ENCODE peak calls at places on chromosomes 7 and 10, in six cellular contexts. L, C, O, V, E and H are unnamed samples.

GRCh38 chr10:34526186-34526585 is 288.9 kb downstream of the PARD3 start:
- DNase-seq in O (no peak), V (no peak), E (no peak), C (no peak), L (no peak), H (no peak)

GRCh38 chr7:33854178-33854577 is 51.2 kb upstream of the BMPER start:
- DNase-seq in E (no peak), O (no peak), C (no peak), V (no peak), L (no peak), H (no peak)

GRCh38 chr10:7405637-7406036 is 5.2 kb downstream of the SFMBT2 start:
- DNase-seq in L (peak; percentile 60), C (no peak), E (no peak), V (no peak), O (no peak), H (no peak)

GRCh38 chr10:130459851-130460490 is 323.8 kb downstream of the GLRX3 start:
- DNase-seq in C (peak; percentile 43), L (no peak), O (no peak), E (no peak), V (no peak), H (no peak)

GRCh38 chr10:19546224-19546623 is 270.0 kb upstream of the PLXDC2 start:
- DNase-seq in V (no peak), L (no peak), O (no peak), C (no peak), E (no peak), H (no peak)

GRCh38 chr7:16921644-16922257 is 40.0 kb upstream of the AGR3 start:
- DNase-seq in C (no peak), L (no peak), E (no peak), O (no peak), V (no peak), H (no peak)

GRCh38 chr7:70040971-70041766 is 442.9 kb downstream of the AUTS2 start:
- DNase-seq in C (no peak), V (no peak), L (no peak), E (no peak), O (no peak), H (no peak)

GRCh38 chr7:47647213-47647985 is 65.5 kb upstream of the TNS3 start:
- DNase-seq in E (no peak), O (no peak), C (no peak), V (no peak), L (no peak), H (no peak)

GRCh38 chr10:88874271-88874670 is 5.8 kb upstream of the STAMBPL1 start:
- DNase-seq in V (no peak), O (no peak), C (no peak), L (no peak), E (no peak), H (no peak)

GRCh38 chr10:129861776-129862530 is 102.1 kb downstream of the EBF3 start:
- DNase-seq in C (peak; percentile 40), V (no peak), E (no peak), O (no peak), L (no peak), H (no peak)

GRCh38 chr10:28479366-28479765 is 53.6 kb upstream of the WAC start:
- DNase-seq in L (peak; percentile 24), C (no peak), O (no peak), E (no peak), V (no peak), H (no peak)

GRCh38 chr7:451255-452229 is 68.1 kb downstream of the PDGFA start:
- DNase-seq in E (no peak), V (no peak), L (no peak), O (no peak), C (no peak), H (no peak)

GRCh38 chr10:49803988-49804387 is 41.9 kb upstream of the OGDHL start:
- DNase-seq in C (no peak), L (no peak), V (no peak), O (no peak), E (no peak), H (no peak)

GRCh38 chr7:23462846-23463245 is 7.4 kb downstream of the IGF2BP3 start:
- DNase-seq in E (no peak), C (no peak), L (peak; percentile 4), V (no peak), O (no peak), H (no peak)

GRCh38 chr10:78193189-78193588 is 159.5 kb downstream of the RPS24 start:
- DNase-seq in V (no peak), C (no peak), E (no peak), O (no peak), L (no peak), H (no peak)

GRCh38 chr10:109931153-109931552 is 7.8 kb upstream of the XPNPEP1 start:
- DNase-seq in E (no peak), L (no peak), C (no peak), O (no peak), V (no peak), H (no peak)

GRCh38 chr7:33711231-33712019 is 193.9 kb upstream of the BMPER start:
- DNase-seq in L (no peak), V (no peak), E (no peak), C (no peak), O (no peak), H (no peak)

GRCh38 chr10:110676016-110676415 is 31.9 kb downstream of the RBM20 start:
- DNase-seq in E (no peak), O (no peak), V (no peak), C (no peak), L (no peak), H (no peak)

GRCh38 chr7:32347244-32347828 is 142.8 kb downstream of the LSM5 start:
- DNase-seq in L (peak; percentile 46), V (no peak), O (no peak), E (peak; percentile 5), C (no peak), H (no peak)

GRCh38 chr7:139648617-139648932 is 125.1 kb downstream of the CLEC2L start:
- DNase-seq in O (no peak), L (no peak), E (no peak), V (no peak), C (no peak), H (no peak)

GRCh38 chr7:117698018-117698417 is 175.2 kb downstream of the CTTNBP2 start:
- DNase-seq in C (no peak), O (no peak), V (no peak), L (no peak), E (no peak), H (no peak)

DNA sequence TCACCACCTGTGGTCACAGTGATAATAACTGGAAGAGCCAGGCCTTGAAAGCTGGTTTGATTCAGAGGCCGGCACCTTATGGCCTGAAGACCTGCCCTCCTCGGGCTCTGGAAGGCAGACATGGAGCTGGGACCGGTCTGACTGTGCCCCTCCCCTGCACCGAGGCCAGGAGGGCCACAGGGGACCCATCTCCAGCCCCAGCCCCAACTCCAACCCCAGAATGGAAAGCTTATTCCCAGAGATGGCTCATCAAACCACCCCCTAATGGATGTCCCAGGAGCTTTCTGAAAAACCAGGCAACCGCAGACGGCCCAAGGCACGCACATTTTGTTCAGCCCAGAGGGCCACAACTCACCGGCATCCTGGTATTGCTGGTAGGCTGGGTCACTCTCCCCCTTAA is 16.8 kb downstream of the PDIA4 start:
- DNase-seq in V (no peak), C (no peak), E (no peak), O (no peak), L (no peak), H (no peak)
- H3K36me3 ChIP-seq in V (peaks cover 97% of the 10 kb centered on the region), C (peaks cover 61% of the 10 kb centered on the region), E (peaks cover 52% of the 10 kb centered on the region), O (no peaks in the 10 kb centered on the region), L (peaks cover 98% of the 10 kb centered on the region), H (peaks cover 37% of the 10 kb centered on the region)

GRCh38 chr7:7498881-7499280 is 36.8 kb downstream of the COL28A1 start:
- DNase-seq in E (no peak), L (no peak), V (no peak), C (no peak), O (no peak), H (no peak)
- TF ChIP-seq EP300 in E (no peak), L (no peak), V (no peak), C (no peak), O (no peak), H (no peak)

GRCh38 chr7:1539346-1540321 is 9.1 kb downstream of the MAFK start:
- DNase-seq in O (no peak), V (no peak), L (no peak), C (peak; percentile 66), E (no peak), H (no peak)
- TF ChIP-seq POLR2A in O (no peak), V (no peak), L (no peak), C (no peak), E (no peak), H (no peak)

DNA sequence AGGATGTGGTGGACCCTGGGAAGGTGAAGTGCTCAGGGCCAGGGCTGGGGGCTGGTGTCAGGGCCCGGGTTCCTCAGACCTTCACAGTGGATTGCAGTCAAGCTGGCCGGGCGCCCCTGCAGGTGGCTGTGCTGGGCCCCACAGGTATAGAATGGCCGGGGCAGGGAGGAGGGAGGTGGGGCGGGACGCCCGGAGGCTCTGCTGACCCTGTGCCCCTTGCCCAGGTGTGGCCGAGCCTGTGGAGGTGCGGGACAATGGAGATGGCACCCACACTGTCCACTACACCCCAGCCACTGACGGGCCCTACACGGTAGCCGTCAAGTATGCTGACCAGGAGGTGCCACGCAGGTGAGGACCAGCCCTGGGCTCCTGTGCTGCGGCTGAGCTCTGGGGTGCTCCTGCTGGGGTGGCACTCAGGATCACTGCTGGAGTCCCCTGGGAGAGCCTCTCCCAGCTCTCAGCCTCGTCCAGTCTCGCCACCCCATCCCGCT is 14.9 kb upstream of the ATP6V1F start:
- DNase-seq in L (no peak), E (no peak), O (no peak), C (no peak), V (no peak), H (no peak)
- H3K36me3 ChIP-seq in L (peaks cover 99% of the 10 kb centered on the region), E (no peaks in the 10 kb centered on the region), O (no peaks in the 10 kb centered on the region), C (peaks cover 99% of the 10 kb centered on the region), V (peaks cover 34% of the 10 kb centered on the region), H (no peaks in the 10 kb centered on the region)

DNA sequence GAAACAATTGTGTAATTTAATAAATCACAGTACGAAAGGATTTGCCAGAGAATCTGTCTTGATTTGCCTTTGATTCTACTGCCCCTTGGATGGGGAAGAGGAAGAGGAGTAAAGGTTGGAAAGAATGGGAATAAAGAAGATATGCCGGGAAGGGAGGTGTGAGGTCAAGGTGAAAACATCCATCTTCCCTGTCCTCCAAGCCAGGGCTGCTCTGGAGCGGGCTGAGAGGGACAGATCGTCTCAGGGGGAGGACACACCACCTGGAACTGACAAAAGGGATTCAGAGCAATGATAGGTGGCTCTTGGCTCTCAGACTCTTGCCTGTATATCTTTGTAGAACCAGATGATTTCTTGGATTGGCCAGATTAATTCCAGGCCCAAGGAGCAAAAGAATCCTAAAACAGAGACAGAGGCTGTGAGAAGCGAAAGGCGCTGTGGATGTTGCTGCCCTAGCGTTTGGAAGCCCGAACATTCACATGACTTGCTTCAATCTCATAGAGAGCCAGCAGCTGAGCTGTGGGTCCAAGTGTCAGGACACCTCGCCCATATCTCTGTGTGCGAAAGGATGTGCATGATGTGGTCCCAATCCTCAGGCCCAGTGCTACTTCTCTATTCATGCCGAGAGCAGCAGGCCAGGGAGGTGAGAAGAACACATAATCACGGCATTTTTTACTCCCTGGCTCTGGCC is 50.3 kb upstream of the ZEB1 start:
- DNase-seq in V (no peak), O (peak; percentile 25), E (no peak), L (no peak), C (no peak), H (no peak)
- TF ChIP-seq EP300 in V (no peak), O (no peak), E (no peak), L (no peak), C (no peak), H (no peak)

GRCh38 chr7:30070052-30070451 is 41.8 kb downstream of the PLEKHA8 start:
- DNase-seq in O (no peak), E (no peak), L (no peak), C (no peak), V (no peak), H (peak; percentile 23)
- TF ChIP-seq POLR2A in O (no peak), E (no peak), L (no peak), C (no peak), V (no peak), H (no peak)